ENCODE peak calls at places on chromosomes 13 and 19, in ten cellular contexts. One of them, this sample, is unnamed.

GRCh38 chr19:2016041-2016807 is 710 bp upstream of the BTBD2 start:
- DNase-seq in GM12865: peak; percentile 88
- DNase-seq in upper lobe of right lung: no peak
- DNase-seq in epithelial cell of esophagus: peak; percentile 86
- DNase-seq in RWPE1: peak; percentile 87
- DNase-seq in PC-3: peak; percentile 62
- DNase-seq in fibroblast of lung: peak; percentile 91
- DNase-seq in foreskin fibroblast: peak; percentile 91
- DNase-seq in ascending aorta: no peak
- DNase-seq in omental fat pad: no peak
- DNase-seq in this sample: no peak

GRCh38 chr19:1837625-1838105 is 10.6 kb downstream of the REXO1 start:
- DNase-seq in GM12865: peak; percentile 53
- DNase-seq in upper lobe of right lung: no peak
- DNase-seq in epithelial cell of esophagus: no peak
- DNase-seq in RWPE1: peak; percentile 53
- DNase-seq in PC-3: peak; percentile 38
- DNase-seq in fibroblast of lung: no peak
- DNase-seq in foreskin fibroblast: peak; percentile 65
- DNase-seq in ascending aorta: no peak
- DNase-seq in omental fat pad: no peak
- DNase-seq in this sample: no peak

GRCh38 chr19:18502633-18503294 is 19.1 kb downstream of the ELL start:
- DNase-seq in GM12865: no peak
- DNase-seq in upper lobe of right lung: no peak
- DNase-seq in epithelial cell of esophagus: no peak
- DNase-seq in RWPE1: no peak
- DNase-seq in PC-3: no peak
- DNase-seq in fibroblast of lung: no peak
- DNase-seq in foreskin fibroblast: no peak
- DNase-seq in ascending aorta: no peak
- DNase-seq in omental fat pad: no peak
- DNase-seq in this sample: no peak

GRCh38 chr13:99086869-99087129 is 108.9 kb upstream of the DOCK9 start:
- DNase-seq in GM12865: no peak
- DNase-seq in upper lobe of right lung: peak; percentile 81
- DNase-seq in epithelial cell of esophagus: no peak
- DNase-seq in RWPE1: peak; percentile 40
- DNase-seq in PC-3: no peak
- DNase-seq in fibroblast of lung: peak; percentile 25
- DNase-seq in foreskin fibroblast: no peak
- DNase-seq in ascending aorta: no peak
- DNase-seq in omental fat pad: no peak
- DNase-seq in this sample: no peak

GRCh38 chr13:98866882-98867281 is 111.0 kb downstream of the DOCK9 start:
- DNase-seq in GM12865: no peak
- DNase-seq in upper lobe of right lung: no peak
- DNase-seq in epithelial cell of esophagus: no peak
- DNase-seq in RWPE1: no peak
- DNase-seq in PC-3: no peak
- DNase-seq in fibroblast of lung: no peak
- DNase-seq in foreskin fibroblast: no peak
- DNase-seq in ascending aorta: no peak
- DNase-seq in omental fat pad: no peak
- DNase-seq in this sample: no peak

GRCh38 chr19:36139473-36140288 is at the start of gene CAPNS1:
- DNase-seq in GM12865: peak; percentile 98
- DNase-seq in upper lobe of right lung: peak; percentile 99
- DNase-seq in epithelial cell of esophagus: peak; percentile 96
- DNase-seq in RWPE1: peak; percentile 94
- DNase-seq in PC-3: peak; percentile 94
- DNase-seq in fibroblast of lung: peak; percentile 94
- DNase-seq in foreskin fibroblast: peak; percentile 99
- DNase-seq in ascending aorta: peak; percentile 85
- DNase-seq in omental fat pad: peak; percentile 72
- DNase-seq in this sample: peak; percentile 98

GRCh38 chr19:35944553-35944952 is 8.4 kb downstream of the LRFN3 start:
- DNase-seq in GM12865: no peak
- DNase-seq in upper lobe of right lung: no peak
- DNase-seq in epithelial cell of esophagus: no peak
- DNase-seq in RWPE1: no peak
- DNase-seq in PC-3: no peak
- DNase-seq in fibroblast of lung: no peak
- DNase-seq in foreskin fibroblast: no peak
- DNase-seq in ascending aorta: no peak
- DNase-seq in omental fat pad: no peak
- DNase-seq in this sample: no peak

GRCh38 chr19:40335855-40336700 is 12.1 kb downstream of the C19orf47 start:
- DNase-seq in GM12865: no peak
- DNase-seq in upper lobe of right lung: no peak
- DNase-seq in epithelial cell of esophagus: no peak
- DNase-seq in RWPE1: no peak
- DNase-seq in PC-3: no peak
- DNase-seq in fibroblast of lung: no peak
- DNase-seq in foreskin fibroblast: no peak
- DNase-seq in ascending aorta: no peak
- DNase-seq in omental fat pad: no peak
- DNase-seq in this sample: no peak

GRCh38 chr13:112253631-112254030 is 122.5 kb upstream of the SPACA7 start:
- DNase-seq in GM12865: no peak
- DNase-seq in upper lobe of right lung: no peak
- DNase-seq in epithelial cell of esophagus: no peak
- DNase-seq in RWPE1: no peak
- DNase-seq in PC-3: no peak
- DNase-seq in fibroblast of lung: no peak
- DNase-seq in foreskin fibroblast: no peak
- DNase-seq in ascending aorta: no peak
- DNase-seq in omental fat pad: no peak
- DNase-seq in this sample: no peak

GRCh38 chr13:86591862-86592261 is 792.6 kb upstream of the SLITRK6 start:
- DNase-seq in GM12865: no peak
- DNase-seq in upper lobe of right lung: no peak
- DNase-seq in epithelial cell of esophagus: peak; percentile 82
- DNase-seq in RWPE1: peak; percentile 16
- DNase-seq in PC-3: peak; percentile 3
- DNase-seq in fibroblast of lung: peak; percentile 68
- DNase-seq in foreskin fibroblast: no peak
- DNase-seq in ascending aorta: no peak
- DNase-seq in omental fat pad: no peak
- DNase-seq in this sample: no peak

GRCh38 chr13:87884874-87885273 is 213.7 kb downstream of the SLITRK5 start:
- DNase-seq in GM12865: no peak
- DNase-seq in upper lobe of right lung: no peak
- DNase-seq in epithelial cell of esophagus: peak; percentile 9
- DNase-seq in RWPE1: peak; percentile 1
- DNase-seq in PC-3: peak; percentile 29
- DNase-seq in fibroblast of lung: peak; percentile 79
- DNase-seq in foreskin fibroblast: no peak
- DNase-seq in ascending aorta: no peak
- DNase-seq in omental fat pad: no peak
- DNase-seq in this sample: no peak

GRCh38 chr19:19270749-19271571 is 2.1 kb downstream of the TM6SF2 start:
- DNase-seq in GM12865: no peak
- DNase-seq in upper lobe of right lung: no peak
- DNase-seq in epithelial cell of esophagus: no peak
- DNase-seq in RWPE1: no peak
- DNase-seq in PC-3: no peak
- DNase-seq in fibroblast of lung: no peak
- DNase-seq in foreskin fibroblast: no peak
- DNase-seq in ascending aorta: no peak
- DNase-seq in omental fat pad: no peak
- DNase-seq in this sample: no peak

GRCh38 chr13:28865312-28865711 is 45.2 kb downstream of the MTUS2 start:
- DNase-seq in GM12865: no peak
- DNase-seq in upper lobe of right lung: no peak
- DNase-seq in epithelial cell of esophagus: no peak
- DNase-seq in RWPE1: no peak
- DNase-seq in PC-3: no peak
- DNase-seq in fibroblast of lung: no peak
- DNase-seq in foreskin fibroblast: no peak
- DNase-seq in ascending aorta: no peak
- DNase-seq in omental fat pad: no peak
- DNase-seq in this sample: no peak

GRCh38 chr13:20127263-20127562 is 33.6 kb downstream of the GJA3 start:
- DNase-seq in GM12865: peak; percentile 28
- DNase-seq in upper lobe of right lung: no peak
- DNase-seq in epithelial cell of esophagus: no peak
- DNase-seq in RWPE1: no peak
- DNase-seq in PC-3: no peak
- DNase-seq in fibroblast of lung: no peak
- DNase-seq in foreskin fibroblast: no peak
- DNase-seq in ascending aorta: no peak
- DNase-seq in omental fat pad: no peak
- DNase-seq in this sample: no peak

GRCh38 chr19:50494186-50495019 is 16.6 kb downstream of the JOSD2 start:
- DNase-seq in GM12865: no peak
- DNase-seq in upper lobe of right lung: peak; percentile 23
- DNase-seq in epithelial cell of esophagus: no peak
- DNase-seq in RWPE1: no peak
- DNase-seq in PC-3: no peak
- DNase-seq in fibroblast of lung: no peak
- DNase-seq in foreskin fibroblast: no peak
- DNase-seq in ascending aorta: no peak
- DNase-seq in omental fat pad: no peak
- DNase-seq in this sample: no peak

GRCh38 chr19:50495020-50495531 is 15.9 kb downstream of the JOSD2 start:
- DNase-seq in GM12865: no peak
- DNase-seq in upper lobe of right lung: no peak
- DNase-seq in epithelial cell of esophagus: no peak
- DNase-seq in RWPE1: no peak
- DNase-seq in PC-3: no peak
- DNase-seq in fibroblast of lung: no peak
- DNase-seq in foreskin fibroblast: no peak
- DNase-seq in ascending aorta: no peak
- DNase-seq in omental fat pad: no peak
- DNase-seq in this sample: no peak

GRCh38 chr19:50498219-50499056 is 12.6 kb downstream of the JOSD2 start:
- DNase-seq in GM12865: no peak
- DNase-seq in upper lobe of right lung: no peak
- DNase-seq in epithelial cell of esophagus: no peak
- DNase-seq in RWPE1: no peak
- DNase-seq in PC-3: no peak
- DNase-seq in fibroblast of lung: no peak
- DNase-seq in foreskin fibroblast: no peak
- DNase-seq in ascending aorta: no peak
- DNase-seq in omental fat pad: no peak
- DNase-seq in this sample: no peak

GRCh38 chr19:50497030-50497420 is 14.0 kb downstream of the JOSD2 start:
- DNase-seq in GM12865: no peak
- DNase-seq in upper lobe of right lung: no peak
- DNase-seq in epithelial cell of esophagus: no peak
- DNase-seq in RWPE1: no peak
- DNase-seq in PC-3: no peak
- DNase-seq in fibroblast of lung: no peak
- DNase-seq in foreskin fibroblast: no peak
- DNase-seq in ascending aorta: no peak
- DNase-seq in omental fat pad: no peak
- DNase-seq in this sample: no peak

GRCh38 chr19:50496189-50497029 is 14.6 kb downstream of the JOSD2 start:
- DNase-seq in GM12865: no peak
- DNase-seq in upper lobe of right lung: peak; percentile 56
- DNase-seq in epithelial cell of esophagus: no peak
- DNase-seq in RWPE1: no peak
- DNase-seq in PC-3: no peak
- DNase-seq in fibroblast of lung: no peak
- DNase-seq in foreskin fibroblast: no peak
- DNase-seq in ascending aorta: no peak
- DNase-seq in omental fat pad: no peak
- DNase-seq in this sample: no peak
- TF ChIP-seq CTCF in GM12865: no peak
- TF ChIP-seq CTCF in upper lobe of right lung: no peak
- TF ChIP-seq CTCF in epithelial cell of esophagus: no peak
- TF ChIP-seq CTCF in RWPE1: no peak
- TF ChIP-seq CTCF in PC-3: no peak
- TF ChIP-seq CTCF in fibroblast of lung: no peak
- TF ChIP-seq CTCF in foreskin fibroblast: no peak
- TF ChIP-seq CTCF in ascending aorta: no peak
- TF ChIP-seq CTCF in omental fat pad: no peak
- TF ChIP-seq CTCF in this sample: no peak

GRCh38 chr13:73933795-73934194 is 200.4 kb downstream of the KLF12 start:
- DNase-seq in GM12865: no peak
- DNase-seq in upper lobe of right lung: no peak
- DNase-seq in epithelial cell of esophagus: no peak
- DNase-seq in RWPE1: no peak
- DNase-seq in PC-3: no peak
- DNase-seq in fibroblast of lung: no peak
- DNase-seq in foreskin fibroblast: no peak
- DNase-seq in ascending aorta: no peak
- DNase-seq in omental fat pad: no peak
- DNase-seq in this sample: no peak
- TF ChIP-seq CTCF in GM12865: no peak
- TF ChIP-seq CTCF in upper lobe of right lung: no peak
- TF ChIP-seq CTCF in epithelial cell of esophagus: no peak
- TF ChIP-seq CTCF in RWPE1: no peak
- TF ChIP-seq CTCF in PC-3: no peak
- TF ChIP-seq CTCF in fibroblast of lung: no peak
- TF ChIP-seq CTCF in foreskin fibroblast: no peak
- TF ChIP-seq CTCF in ascending aorta: no peak
- TF ChIP-seq CTCF in omental fat pad: no peak
- TF ChIP-seq CTCF in this sample: no peak

DNA sequence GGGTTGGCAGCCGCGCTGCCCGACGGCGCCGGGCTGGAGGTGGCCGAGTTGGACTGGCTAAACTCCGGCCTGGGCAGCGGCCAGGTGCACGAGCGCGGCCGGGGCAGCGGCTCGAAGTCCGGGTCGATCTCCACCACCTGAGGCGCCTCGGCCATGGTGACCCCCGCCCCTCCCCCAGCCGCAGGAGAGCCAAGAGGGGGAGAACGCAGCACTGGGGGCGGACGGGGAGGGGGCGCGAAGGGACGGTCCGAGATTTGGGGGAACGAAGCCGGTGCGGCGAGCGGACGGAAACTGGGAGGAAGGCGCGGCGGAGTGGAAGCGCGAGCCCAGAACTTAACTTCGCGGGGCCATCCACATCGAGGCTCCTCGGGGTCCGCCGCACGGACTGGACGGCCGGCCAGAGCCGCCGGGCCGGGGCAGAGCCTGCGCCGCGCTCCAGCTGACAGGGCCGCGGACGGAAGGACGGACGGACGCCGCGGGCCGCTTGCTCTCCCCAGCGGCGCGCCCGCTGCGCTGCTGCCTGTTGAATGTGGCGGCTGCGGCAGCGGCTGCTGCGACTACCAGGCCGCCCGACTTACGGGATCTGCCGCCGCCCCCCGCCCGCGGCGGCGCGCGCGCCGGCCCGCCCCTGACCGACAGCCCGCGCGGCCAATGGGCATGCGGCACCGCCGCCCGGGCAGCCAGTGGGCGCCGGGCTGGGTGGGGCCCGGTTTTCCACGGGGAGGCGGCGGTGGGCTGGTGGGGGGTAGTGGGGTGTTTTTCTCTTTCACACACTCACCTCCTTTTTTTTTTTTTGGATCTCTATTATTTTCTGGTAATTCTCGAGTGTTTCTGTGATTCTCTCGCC is at the start of gene FOXO1:
- DNase-seq in GM12865: peak; percentile 95
- DNase-seq in upper lobe of right lung: peak; percentile 95
- DNase-seq in epithelial cell of esophagus: peak; percentile 90
- DNase-seq in RWPE1: peak; percentile 99
- DNase-seq in PC-3: peak; percentile 78
- DNase-seq in fibroblast of lung: peak; percentile 86
- DNase-seq in foreskin fibroblast: peak; percentile 96
- DNase-seq in ascending aorta: peak; percentile 65
- DNase-seq in omental fat pad: peak; percentile 56
- DNase-seq in this sample: peak; percentile 91
- TF ChIP-seq CTCF in GM12865: no peak
- TF ChIP-seq CTCF in upper lobe of right lung: no peak
- TF ChIP-seq CTCF in epithelial cell of esophagus: no peak
- TF ChIP-seq CTCF in RWPE1: no peak
- TF ChIP-seq CTCF in PC-3: no peak
- TF ChIP-seq CTCF in fibroblast of lung: no peak
- TF ChIP-seq CTCF in foreskin fibroblast: no peak
- TF ChIP-seq CTCF in ascending aorta: no peak
- TF ChIP-seq CTCF in omental fat pad: no peak
- TF ChIP-seq CTCF in this sample: no peak

GRCh38 chr19:53131732-53132131 is 978 bp downstream of the ZNF415 start:
- DNase-seq in GM12865: no peak
- DNase-seq in upper lobe of right lung: no peak
- DNase-seq in epithelial cell of esophagus: no peak
- DNase-seq in RWPE1: no peak
- DNase-seq in PC-3: no peak
- DNase-seq in fibroblast of lung: no peak
- DNase-seq in foreskin fibroblast: no peak
- DNase-seq in ascending aorta: no peak
- DNase-seq in omental fat pad: no peak
- DNase-seq in this sample: no peak
- TF ChIP-seq CTCF in GM12865: no peak
- TF ChIP-seq CTCF in upper lobe of right lung: no peak
- TF ChIP-seq CTCF in epithelial cell of esophagus: no peak
- TF ChIP-seq CTCF in RWPE1: no peak
- TF ChIP-seq CTCF in PC-3: no peak
- TF ChIP-seq CTCF in fibroblast of lung: no peak
- TF ChIP-seq CTCF in foreskin fibroblast: no peak
- TF ChIP-seq CTCF in ascending aorta: no peak
- TF ChIP-seq CTCF in omental fat pad: no peak
- TF ChIP-seq CTCF in this sample: no peak

This sample was measured in type B pancreatic cell.